ENCODE peak calls at places on chromosomes 13 and 19, in six cellular contexts. X, F, L, U, Z and V are unnamed samples.

GRCh38 chr13:95155093-95155492 is 146.2 kb downstream of the ABCC4 start:
- DNase-seq in X (no peak), F (no peak), L (peak; percentile 36), U (no peak), Z (no peak), V (peak; percentile 27)

GRCh38 chr19:3369337-3370213 is 3.2 kb downstream of the NFIC start:
- DNase-seq in X (no peak), F (peak; percentile 73), L (peak; percentile 58), U (peak; percentile 42), Z (no peak), V (peak; percentile 61)

GRCh38 chr13:21076265-21076653 is 14.9 kb upstream of the LATS2 start:
- DNase-seq in X (no peak), F (no peak), L (no peak), U (peak; percentile 11), Z (no peak), V (no peak)

GRCh38 chr13:22980936-22981335 is 199.8 kb upstream of the SGCG start:
- DNase-seq in X (no peak), F (no peak), L (no peak), U (no peak), Z (no peak), V (no peak)

GRCh38 chr19:47142779-47143178 is 12.1 kb downstream of the SAE1 start:
- DNase-seq in X (no peak), F (peak; percentile 57), L (peak; percentile 46), U (no peak), Z (no peak), V (no peak)

GRCh38 chr13:39329182-39329639 is 273.8 kb downstream of the LHFPL6 start:
- DNase-seq in X (peak; percentile 51), F (no peak), L (no peak), U (peak; percentile 40), Z (no peak), V (no peak)

GRCh38 chr19:621819-622218 is 11.5 kb downstream of the POLRMT start:
- DNase-seq in X (no peak), F (no peak), L (no peak), U (no peak), Z (no peak), V (no peak)

GRCh38 chr19:782195-783043 is 14.8 kb upstream of the PTBP1 start:
- DNase-seq in X (no peak), F (peak; percentile 79), L (peak; percentile 54), U (peak; percentile 57), Z (peak; percentile 33), V (no peak)

GRCh38 chr19:20179946-20180345 is 12.9 kb downstream of the ZNF486 start:
- DNase-seq in X (no peak), F (no peak), L (peak; percentile 7), U (no peak), Z (no peak), V (peak; percentile 21)

GRCh38 chr13:60329221-60329983 is 67.6 kb upstream of the TDRD3 start:
- DNase-seq in X (peak; percentile 43), F (peak; percentile 17), L (peak; percentile 42), U (peak; percentile 70), Z (peak; percentile 74), V (peak; percentile 27)
- TF ChIP-seq CTCF in X (peak; percentile 68), F (peak; percentile 50), L (peak; percentile 67), U (peak; percentile 74), Z (peak; percentile 63), V (peak; percentile 57)

DNA sequence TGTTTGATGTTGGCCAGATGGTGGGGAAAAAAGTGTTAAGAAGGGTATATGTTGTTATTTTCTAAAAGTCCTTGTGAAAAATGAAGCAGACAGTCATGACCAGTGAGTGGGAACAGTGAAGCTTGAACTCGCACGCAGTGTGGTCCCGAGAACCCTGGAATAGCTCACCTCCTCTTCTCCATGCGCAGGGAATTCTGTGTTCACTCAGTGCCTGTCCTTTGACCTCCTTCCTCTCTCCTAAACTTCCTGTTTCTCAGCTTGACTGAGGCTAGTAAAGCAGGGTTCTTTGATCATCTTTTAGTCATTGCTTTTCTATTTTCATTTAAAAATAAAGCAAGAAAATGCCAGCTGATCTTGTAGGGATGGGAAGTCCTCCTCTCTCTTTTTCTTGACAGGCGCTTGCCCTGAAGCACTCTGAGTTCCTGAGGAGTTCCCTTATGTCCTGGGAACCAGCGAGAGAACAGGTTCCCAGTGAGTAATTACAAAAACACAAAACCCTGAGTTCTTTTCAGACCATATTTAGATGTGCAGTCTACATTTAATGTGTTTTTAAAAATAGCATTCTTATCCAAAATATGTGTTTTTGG is 62.8 kb downstream of the ARHGEF7 start:
- DNase-seq in X (peak; percentile 89), F (peak; percentile 48), L (peak; percentile 88), U (peak; percentile 88), Z (no peak), V (peak; percentile 74)
- H3K4me3 ChIP-seq in X (no peak overlapping the region), F (no peak overlapping the region), L (no peak overlapping the region), U (no peak overlapping the region), Z (no peak overlapping the region), V (no peak overlapping the region)

GRCh38 chr13:46469064-46469463 is 82.0 kb upstream of the RUBCNL start:
- DNase-seq in X (no peak), F (peak; percentile 79), L (no peak), U (peak; percentile 20), Z (no peak), V (peak; percentile 86)

GRCh38 chr13:46475586-46475991 is 77.4 kb upstream of the LRCH1 start:
- DNase-seq in X (peak; percentile 34), F (peak; percentile 72), L (peak; percentile 48), U (peak; percentile 35), Z (no peak), V (peak; percentile 88)

GRCh38 chr13:46476174-46476573 is 76.8 kb upstream of the LRCH1 start:
- DNase-seq in X (no peak), F (peak; percentile 11), L (no peak), U (no peak), Z (no peak), V (no peak)

GRCh38 chr13:46473806-46474205 is 79.2 kb upstream of the LRCH1 start:
- DNase-seq in X (no peak), F (no peak), L (no peak), U (no peak), Z (peak; percentile 19), V (peak; percentile 45)

DNA sequence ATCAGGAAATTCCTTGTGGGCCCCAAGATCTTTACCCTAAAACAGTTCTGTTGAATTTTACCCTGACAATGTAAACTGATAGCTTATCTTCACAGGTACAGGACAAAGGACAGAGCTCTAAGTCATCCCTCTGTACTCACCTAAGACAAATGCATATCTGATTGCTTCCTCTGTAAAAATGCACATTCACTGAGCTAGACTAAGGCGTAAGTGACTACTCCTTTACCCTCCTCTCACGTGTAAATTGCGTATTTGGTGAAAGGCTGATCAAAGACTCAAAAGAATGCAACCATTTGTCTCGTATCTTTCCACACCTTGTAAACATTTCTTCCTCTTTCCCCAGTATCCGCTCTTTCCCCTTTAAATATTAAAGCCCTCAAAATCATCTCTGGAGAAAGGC is 80.6 kb upstream of the LRCH1 start:
- DNase-seq in X (no peak), F (no peak), L (no peak), U (no peak), Z (no peak), V (no peak)
- TF ChIP-seq CTCF in X (no peak), F (no peak), L (no peak), U (no peak), Z (no peak), V (no peak)

DNA sequence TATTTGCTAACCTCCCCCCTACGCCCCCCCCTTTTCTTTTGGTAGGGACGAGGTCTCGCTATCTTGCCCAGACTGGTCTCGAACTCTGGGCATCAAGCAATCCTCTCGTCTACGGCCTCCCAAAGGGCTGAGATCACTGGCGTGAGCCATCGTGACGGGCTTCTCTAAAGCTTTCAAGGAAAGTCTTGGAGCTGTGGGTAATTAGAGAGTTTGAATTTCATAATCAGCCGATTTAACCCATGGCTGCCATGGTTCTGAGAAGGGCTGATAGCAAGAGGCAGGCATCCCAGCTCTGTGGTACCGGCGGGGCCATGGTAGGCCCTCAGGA is 679 bp upstream of the ABHD8 start:
- DNase-seq in X (no peak), F (peak; percentile 40), L (peak; percentile 71), U (no peak), Z (no peak), V (no peak)
- H3K4me3 ChIP-seq in X (no peak overlapping the region), F (no peak overlapping the region), L (no peak overlapping the region), U (no peak overlapping the region), Z (no peak overlapping the region), V (no peak overlapping the region)

DNA sequence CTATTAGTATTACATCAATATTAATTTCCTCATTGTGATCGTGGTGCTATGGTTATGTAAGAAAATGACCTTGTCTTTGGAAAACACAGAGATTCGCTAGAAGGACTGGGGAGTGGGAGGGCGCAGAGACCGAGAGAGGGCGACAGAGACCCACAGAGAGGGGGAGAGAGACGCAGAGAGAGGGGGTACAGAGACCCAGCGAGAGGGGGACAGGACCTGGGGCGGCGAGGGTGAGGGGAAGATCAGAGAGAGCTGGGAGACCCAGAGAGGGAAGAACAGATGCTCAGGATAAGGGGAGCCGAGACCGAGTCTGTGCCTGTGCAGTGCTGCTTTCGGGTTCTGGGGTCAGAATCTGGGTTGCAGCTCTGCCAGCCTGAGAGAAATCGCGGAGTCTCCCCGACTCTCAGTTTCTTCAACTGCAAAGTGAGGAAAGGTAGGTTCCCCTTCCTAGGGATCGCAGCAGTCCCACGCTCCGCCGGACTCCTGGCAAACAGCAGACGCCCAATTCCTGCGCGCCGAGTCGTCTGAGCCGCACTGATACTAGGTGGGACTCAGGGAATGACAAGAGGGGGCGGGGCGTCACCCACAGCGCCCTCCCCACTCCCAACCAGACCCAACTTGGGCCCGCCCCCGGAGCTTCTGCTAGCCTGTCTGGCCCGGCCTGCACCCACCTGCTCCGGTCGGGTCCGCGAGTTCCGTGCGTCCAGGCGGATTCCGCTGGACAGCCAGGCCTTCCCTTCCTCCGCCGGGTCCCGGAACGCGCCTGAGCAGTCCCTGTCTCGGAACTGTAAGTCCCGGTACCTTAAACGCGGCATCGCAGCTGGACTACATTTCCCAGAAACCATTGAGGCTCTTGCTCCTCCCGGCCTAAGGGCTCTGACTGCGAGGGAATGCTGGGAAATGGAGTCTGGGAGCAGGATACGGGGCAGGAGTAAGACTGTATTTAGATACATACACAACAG is 15.3 kb downstream of the IZUMO2 start:
- DNase-seq in X (peak; percentile 83), F (peak; percentile 80), L (peak; percentile 91), U (peak; percentile 76), Z (peak; percentile 92), V (peak; percentile 71)
- TF ChIP-seq CTCF in X (peak; percentile 60), F (peak; percentile 24), L (peak; percentile 43), U (peak; percentile 24), Z (peak; percentile 65), V (peak; percentile 24)

DNA sequence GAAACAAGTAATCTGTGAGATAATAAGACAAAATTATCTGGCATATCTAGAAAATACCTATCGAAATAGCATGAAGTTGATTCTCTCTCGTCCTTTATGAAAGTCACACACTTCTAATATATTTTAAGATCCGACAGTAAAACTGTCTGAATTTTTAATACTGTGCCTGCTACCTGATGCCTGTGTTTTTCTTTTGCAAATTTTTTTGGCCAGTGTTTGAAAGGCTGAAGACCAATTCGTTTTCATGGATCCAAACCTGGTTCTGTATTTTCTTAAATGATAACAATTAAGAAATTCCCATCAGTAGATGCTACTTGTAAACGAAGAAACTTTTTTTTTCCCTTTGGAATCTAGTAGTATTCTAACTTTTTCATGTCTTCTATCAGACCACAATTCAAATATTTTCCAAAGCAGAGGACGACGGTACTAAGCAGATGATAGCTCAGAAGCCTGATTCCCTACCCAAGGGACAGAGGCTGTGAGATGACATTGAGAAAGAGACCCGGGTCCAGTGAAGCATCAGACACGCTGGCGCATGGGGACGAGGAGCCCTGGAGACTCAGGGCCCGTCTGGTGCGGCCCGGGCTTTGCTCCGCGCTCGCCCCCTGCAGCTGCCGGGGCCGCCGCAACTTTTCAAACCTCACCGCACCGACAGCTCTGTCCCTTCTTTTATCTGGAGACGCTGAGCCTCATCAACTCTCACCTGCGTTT is 49.5 kb upstream of the PABPC3 start:
- DNase-seq in X (no peak), F (no peak), L (no peak), U (no peak), Z (peak; percentile 51), V (no peak)
- H3K4me3 ChIP-seq in X (peak overlapping the region; percentile 52), F (peak overlapping the region; percentile 48), L (no peak overlapping the region), U (peak overlapping the region; percentile 48), Z (peak overlapping the region; percentile 30), V (peak overlapping the region; percentile 41)